ENCODE peak calls at places on chromosomes 5 and 9, in ten cellular contexts. H is activated T-cell treated with anti-CD3 and anti-CD28 coated beads, Interleukin-2, amount 50 U/mL, for 72 hours; N is left lobe of liver; Y is PC-3; Q is cardiac fibroblast; V is right cardiac atrium; T is lower leg skin; D is retina; E is stimulated activated CD4-positive, alpha-beta T cell treated with anti-CD3 and anti-CD28 coated beads, Interleukin-2, amount 100 ng/mL, for 48 hours; L is HT1080. B is an unnamed sample.

GRCh38 chr5:56595561-56595960 is 219.8 kb upstream of the MAP3K1 start:
- DNase-seq in H (no peak), N (no peak), Y (no peak), Q (no peak), V (no peak), T (no peak), D (no peak), E (no peak), L (no peak), B (no peak)

GRCh38 chr5:135240283-135240633 is 158.8 kb downstream of the MACROH2A1 start:
- DNase-seq in H (no peak), N (peak; percentile 15), Y (no peak), Q (no peak), V (no peak), T (no peak), D (no peak), E (no peak), L (no peak), B (no peak)

GRCh38 chr5:153425914-153426313 is 64.6 kb upstream of the GRIA1 start:
- DNase-seq in H (no peak), N (no peak), Y (no peak), Q (peak; percentile 3), V (no peak), T (no peak), D (no peak), E (peak; percentile 1), L (no peak), B (no peak)

GRCh38 chr5:116847960-116848359 is 273.3 kb upstream of the SEMA6A start:
- DNase-seq in H (no peak), N (no peak), Y (no peak), Q (no peak), V (no peak), T (no peak), D (no peak), E (no peak), L (no peak), B (no peak)

GRCh38 chr9:125989524-125990180 is 242.5 kb downstream of the PBX3 start:
- DNase-seq in H (no peak), N (no peak), Y (no peak), Q (no peak), V (no peak), T (no peak), D (no peak), E (no peak), L (no peak), B (no peak)

GRCh38 chr9:101028346-101029299 is at the start of gene PLPPR1:
- DNase-seq in H (no peak), N (peak; percentile 92), Y (no peak), Q (peak; percentile 34), V (peak; percentile 17), T (no peak), D (peak; percentile 94), E (no peak), L (peak; percentile 18), B (no peak)

GRCh38 chr5:113119271-113119924 is 142.8 kb downstream of the DCP2 start:
- DNase-seq in H (no peak), N (no peak), Y (no peak), Q (peak; percentile 16), V (peak; percentile 76), T (no peak), D (peak; percentile 34), E (no peak), L (no peak), B (peak; percentile 17)

GRCh38 chr5:34820593-34820992 is 18.4 kb upstream of the TTC23L start:
- DNase-seq in H (no peak), N (no peak), Y (no peak), Q (no peak), V (no peak), T (no peak), D (no peak), E (no peak), L (no peak), B (no peak)

GRCh38 chr5:124746916-124747769 is 704 bp upstream of the ZNF608 start:
- DNase-seq in H (no peak), N (peak; percentile 82), Y (peak; percentile 56), Q (peak; percentile 94), V (peak; percentile 82), T (peak; percentile 88), D (peak; percentile 93), E (no peak), L (peak; percentile 69), B (peak; percentile 92)

GRCh38 chr9:94802795-94803194 is 76.3 kb downstream of the AOPEP start:
- DNase-seq in H (peak; percentile 50), N (no peak), Y (no peak), Q (no peak), V (no peak), T (no peak), D (no peak), E (no peak), L (peak; percentile 88), B (no peak)

GRCh38 chr5:180201051-180201987 is 7.7 kb downstream of the RASGEF1C start:
- DNase-seq in H (peak; percentile 31), N (no peak), Y (peak; percentile 48), Q (peak; percentile 47), V (no peak), T (no peak), D (peak; percentile 49), E (peak; percentile 18), L (peak; percentile 17), B (no peak)

GRCh38 chr5:73692166-73692640 is 66.2 kb downstream of the ARHGEF28 start:
- DNase-seq in H (no peak), N (no peak), Y (peak; percentile 63), Q (peak; percentile 89), V (no peak), T (no peak), D (no peak), E (no peak), L (peak; percentile 86), B (no peak)

GRCh38 chr9:117696141-117696540 is 8.1 kb upstream of the TLR4 start:
- DNase-seq in H (no peak), N (no peak), Y (no peak), Q (peak; percentile 92), V (no peak), T (no peak), D (no peak), E (no peak), L (no peak), B (no peak)

GRCh38 chr5:151181818-151182217 is 24.2 kb upstream of the ANXA6 start:
- DNase-seq in H (no peak), N (no peak), Y (no peak), Q (peak; percentile 37), V (no peak), T (no peak), D (no peak), E (no peak), L (no peak), B (no peak)